ENCODE peak calls at places on chromosomes 1 and 21, in five cellular contexts. One of them, this sample, is unnamed. For H3K27me3, the result is how much of the 10 kb centered on the place peaks cover.

GRCh38 chr1:154983776-154984466 is 777 bp downstream of the FLAD1 start:
- DNase-seq in K562: no peak
- DNase-seq in GM23248: peak
- DNase-seq in suprapubic skin: no peak
- DNase-seq in adrenal gland: no peak
- DNase-seq in this sample: no peak

GRCh38 chr1:202005958-202006357 is 4.4 kb upstream of the ELF3 start:
- DNase-seq in K562: peak
- DNase-seq in GM23248: peak
- DNase-seq in suprapubic skin: no peak
- DNase-seq in adrenal gland: peak
- DNase-seq in this sample: no peak

GRCh38 chr1:38178236-38178635 is 131.6 kb upstream of the POU3F1 start:
- DNase-seq in K562: no peak
- DNase-seq in GM23248: no peak
- DNase-seq in suprapubic skin: no peak
- DNase-seq in adrenal gland: no peak
- DNase-seq in this sample: no peak

GRCh38 chr1:67646145-67647035 is 38.6 kb upstream of the GADD45A start:
- DNase-seq in K562: peak
- DNase-seq in GM23248: peak
- DNase-seq in suprapubic skin: no peak
- DNase-seq in adrenal gland: peak
- DNase-seq in this sample: peak

GRCh38 chr21:45080639-45081414 is 6.4 kb downstream of the ADARB1 start:
- DNase-seq in K562: no peak
- DNase-seq in GM23248: peak
- DNase-seq in suprapubic skin: no peak
- DNase-seq in adrenal gland: peak
- DNase-seq in this sample: peak

GRCh38 chr1:38785285-38786039 is 74.1 kb downstream of the RRAGC start:
- DNase-seq in K562: peak
- DNase-seq in GM23248: no peak
- DNase-seq in suprapubic skin: no peak
- DNase-seq in adrenal gland: no peak
- DNase-seq in this sample: no peak

GRCh38 chr1:109821221-109821669 is 57.5 kb upstream of the EPS8L3 start:
- DNase-seq in K562: no peak
- DNase-seq in GM23248: peak
- DNase-seq in suprapubic skin: peak
- DNase-seq in adrenal gland: peak
- DNase-seq in this sample: peak

GRCh38 chr1:40665335-40666171 is at the start of gene RIMS3:
- DNase-seq in K562: peak
- DNase-seq in GM23248: peak
- DNase-seq in suprapubic skin: peak
- DNase-seq in adrenal gland: peak
- DNase-seq in this sample: peak

GRCh38 chr1:170415734-170416372 is 116.1 kb upstream of the GORAB start:
- DNase-seq in K562: no peak
- DNase-seq in GM23248: no peak
- DNase-seq in suprapubic skin: no peak
- DNase-seq in adrenal gland: no peak
- DNase-seq in this sample: no peak

GRCh38 chr1:235430991-235431390 is 63.8 kb downstream of the TBCE start:
- DNase-seq in K562: no peak
- DNase-seq in GM23248: peak
- DNase-seq in suprapubic skin: no peak
- DNase-seq in adrenal gland: no peak
- DNase-seq in this sample: peak

GRCh38 chr1:99173900-99174299 is 90.4 kb upstream of the PLPPR4 start:
- DNase-seq in K562: no peak
- DNase-seq in GM23248: no peak
- DNase-seq in suprapubic skin: no peak
- DNase-seq in adrenal gland: no peak
- DNase-seq in this sample: no peak

GRCh38 chr1:201648066-201648910 is 109.4 kb downstream of the NAV1 start:
- DNase-seq in K562: peak
- DNase-seq in GM23248: peak
- DNase-seq in suprapubic skin: peak
- DNase-seq in adrenal gland: peak
- DNase-seq in this sample: peak

GRCh38 chr1:151756291-151756690 is 7.0 kb downstream of the MRPL9 start:
- DNase-seq in K562: no peak
- DNase-seq in GM23248: peak
- DNase-seq in suprapubic skin: no peak
- DNase-seq in adrenal gland: no peak
- DNase-seq in this sample: peak

DNA sequence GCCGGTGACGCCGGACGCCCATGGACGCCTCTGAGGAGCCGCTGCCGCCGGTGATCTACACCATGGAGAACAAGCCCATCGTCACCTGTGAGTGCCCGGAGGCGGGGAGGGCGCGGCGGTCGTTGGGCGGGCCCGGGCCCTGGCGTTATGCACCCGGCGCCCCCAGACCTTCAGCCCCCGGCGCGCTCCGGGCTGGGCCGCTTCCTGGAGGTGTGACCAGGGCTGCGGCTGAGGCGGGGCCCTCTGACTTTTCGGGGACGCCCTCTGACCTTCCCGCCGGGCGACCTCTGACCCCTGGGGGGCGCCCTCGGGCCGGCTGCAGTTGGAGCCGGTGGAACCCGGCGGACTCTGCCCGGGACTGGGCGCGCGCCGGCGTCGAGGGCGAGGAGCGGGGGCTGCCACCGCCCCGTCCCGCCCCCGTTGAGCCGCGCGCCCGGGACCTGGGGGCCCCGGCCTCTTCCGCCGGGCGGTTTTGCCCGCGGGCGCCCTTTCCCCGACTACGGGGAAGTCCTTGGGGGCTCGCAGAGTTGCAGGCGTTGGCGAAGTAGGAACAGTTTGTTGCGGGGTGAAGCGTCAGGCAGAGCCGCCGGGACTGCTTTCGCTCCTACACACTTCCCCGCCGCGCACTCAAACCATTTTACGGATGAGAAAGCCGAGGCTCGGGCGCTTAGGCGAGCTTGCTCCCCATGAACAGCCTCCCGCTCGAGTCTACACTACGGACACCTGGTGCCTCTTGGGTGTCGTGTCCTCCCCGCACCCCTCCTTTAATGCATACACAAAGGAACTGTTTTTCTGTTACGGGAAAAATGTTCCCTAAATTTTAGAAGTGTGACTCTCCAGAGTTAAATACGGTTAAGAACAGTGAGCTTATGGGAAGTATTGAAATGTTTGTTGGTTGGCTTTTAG is 618 bp downstream of the TRAPPC10 start:
- DNase-seq in K562: peak
- DNase-seq in GM23248: peak
- DNase-seq in suprapubic skin: peak
- DNase-seq in adrenal gland: peak
- DNase-seq in this sample: peak
- H3K4me3 ChIP-seq in K562: peak
- H3K4me3 ChIP-seq in GM23248: peak
- H3K4me3 ChIP-seq in suprapubic skin: peak
- H3K4me3 ChIP-seq in adrenal gland: peak
- H3K4me3 ChIP-seq in this sample: peak

GRCh38 chr1:112849967-112850641 is 105.9 kb downstream of the SLC16A1 start:
- DNase-seq in K562: no peak
- DNase-seq in GM23248: peak
- DNase-seq in suprapubic skin: no peak
- DNase-seq in adrenal gland: no peak
- DNase-seq in this sample: no peak
- H3K27me3 ChIP-seq in K562: under half
- H3K27me3 ChIP-seq in GM23248: under half
- H3K27me3 ChIP-seq in suprapubic skin: under half
- H3K27me3 ChIP-seq in adrenal gland: under half
- H3K27me3 ChIP-seq in this sample: under half

GRCh38 chr1:145846191-145846590 is 761 bp downstream of the NUDT17 start:
- DNase-seq in K562: peak
- DNase-seq in GM23248: peak
- DNase-seq in suprapubic skin: no peak
- DNase-seq in adrenal gland: peak
- DNase-seq in this sample: no peak

GRCh38 chr1:145847827-145848226 is 2.4 kb downstream of the NUDT17 start:
- DNase-seq in K562: no peak
- DNase-seq in GM23248: no peak
- DNase-seq in suprapubic skin: no peak
- DNase-seq in adrenal gland: no peak
- DNase-seq in this sample: no peak

GRCh38 chr1:145849356-145850165 is 4.1 kb downstream of the NUDT17 start:
- DNase-seq in K562: peak
- DNase-seq in GM23248: peak
- DNase-seq in suprapubic skin: no peak
- DNase-seq in adrenal gland: no peak
- DNase-seq in this sample: peak

GRCh38 chr1:145845514-145846161 is at the start of gene NUDT17:
- DNase-seq in K562: peak
- DNase-seq in GM23248: peak
- DNase-seq in suprapubic skin: peak
- DNase-seq in adrenal gland: peak
- DNase-seq in this sample: peak

DNA sequence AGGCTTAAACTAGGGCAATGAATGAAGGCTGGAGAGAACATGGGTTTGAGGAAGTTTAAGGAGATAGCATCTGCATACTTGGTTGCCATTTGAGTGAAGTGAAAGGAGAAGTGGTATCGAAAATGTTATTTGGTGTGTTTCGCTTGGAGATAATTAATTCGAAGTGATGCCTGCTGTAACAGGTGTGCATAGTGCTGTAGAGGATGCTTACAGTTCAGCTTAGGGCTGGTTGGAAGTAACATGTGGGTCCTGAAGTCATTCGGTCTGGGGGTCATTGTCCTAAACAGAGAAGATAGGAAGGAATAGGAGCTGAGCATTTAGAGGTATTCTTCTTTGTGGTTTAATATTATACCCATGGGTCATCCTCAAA is 301 bp upstream of the NUDT17 start:
- DNase-seq in K562: peak
- DNase-seq in GM23248: no peak
- DNase-seq in suprapubic skin: no peak
- DNase-seq in adrenal gland: no peak
- DNase-seq in this sample: no peak
- H3K4me3 ChIP-seq in K562: peak
- H3K4me3 ChIP-seq in GM23248: peak
- H3K4me3 ChIP-seq in suprapubic skin: peak
- H3K4me3 ChIP-seq in adrenal gland: no peak
- H3K4me3 ChIP-seq in this sample: peak

DNA sequence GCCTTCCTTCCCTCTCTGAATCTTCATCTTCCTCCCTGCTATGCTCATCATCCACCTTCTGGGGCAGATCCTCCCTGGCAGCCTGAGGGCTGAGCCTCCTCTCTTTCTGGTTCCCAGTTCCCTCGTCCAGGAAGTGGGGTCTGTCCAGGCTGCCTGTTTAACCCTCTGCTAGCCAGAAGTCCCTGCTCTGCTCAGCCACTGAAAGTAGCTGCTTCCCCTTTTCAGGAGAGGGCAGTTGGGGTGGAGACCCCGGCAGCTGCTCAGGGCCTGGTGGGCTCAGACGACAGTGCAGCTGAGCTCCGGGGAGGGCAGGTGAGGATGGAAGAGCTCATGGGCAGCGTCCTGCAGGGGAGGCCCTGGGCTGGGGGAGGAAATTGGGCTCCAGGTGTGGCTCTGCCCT is 43.1 kb upstream of the ETV3 start:
- DNase-seq in K562: no peak
- DNase-seq in GM23248: no peak
- DNase-seq in suprapubic skin: no peak
- DNase-seq in adrenal gland: no peak
- DNase-seq in this sample: no peak
- H3K27me3 ChIP-seq in K562: under half
- H3K27me3 ChIP-seq in GM23248: under half
- H3K27me3 ChIP-seq in suprapubic skin: under half
- H3K27me3 ChIP-seq in adrenal gland: under half
- H3K27me3 ChIP-seq in this sample: under half

GRCh38 chr1:215807218-215807617 is 240.1 kb downstream of the KCTD3 start:
- DNase-seq in K562: no peak
- DNase-seq in GM23248: no peak
- DNase-seq in suprapubic skin: no peak
- DNase-seq in adrenal gland: no peak
- DNase-seq in this sample: no peak
- H3K4me3 ChIP-seq in K562: no peak
- H3K4me3 ChIP-seq in GM23248: no peak
- H3K4me3 ChIP-seq in suprapubic skin: no peak
- H3K4me3 ChIP-seq in adrenal gland: no peak
- H3K4me3 ChIP-seq in this sample: no peak

GRCh38 chr1:3940911-3941310 is 40.8 kb upstream of the C1orf174 start:
- DNase-seq in K562: no peak
- DNase-seq in GM23248: no peak
- DNase-seq in suprapubic skin: no peak
- DNase-seq in adrenal gland: no peak
- DNase-seq in this sample: no peak
- H3K27me3 ChIP-seq in K562: under half
- H3K27me3 ChIP-seq in GM23248: under half
- H3K27me3 ChIP-seq in suprapubic skin: half or more
- H3K27me3 ChIP-seq in adrenal gland: under half
- H3K27me3 ChIP-seq in this sample: under half

DNA sequence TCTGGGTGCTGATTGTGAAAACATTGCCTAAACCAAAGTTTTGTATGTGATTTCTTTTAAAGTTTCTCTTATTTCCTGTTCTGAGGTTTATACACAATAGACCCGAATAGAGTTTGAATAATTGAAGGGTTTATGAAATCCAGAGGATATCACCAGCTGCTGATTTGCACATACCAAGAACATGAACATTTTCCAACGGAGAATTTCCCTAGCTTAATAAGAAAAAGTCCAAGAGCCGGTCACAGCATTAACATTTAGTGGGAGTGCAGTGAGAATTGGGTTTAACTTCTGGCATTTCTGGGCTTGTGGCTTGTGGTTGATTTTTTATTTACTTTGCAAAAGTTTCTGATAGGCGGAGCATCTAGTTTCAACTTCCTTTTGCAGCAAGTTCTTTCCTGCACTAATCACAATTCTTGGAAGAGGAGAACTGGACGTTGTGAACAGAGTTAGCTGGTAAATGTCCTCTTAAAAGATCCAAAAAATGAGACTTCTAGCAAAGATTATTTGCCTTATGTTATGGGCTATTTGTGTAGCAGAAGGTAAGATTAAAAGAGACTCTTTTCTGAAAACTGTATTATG is at the start of gene CFH:
- DNase-seq in K562: no peak
- DNase-seq in GM23248: peak
- DNase-seq in suprapubic skin: no peak
- DNase-seq in adrenal gland: no peak
- DNase-seq in this sample: peak
- H3K4me3 ChIP-seq in K562: peak
- H3K4me3 ChIP-seq in GM23248: peak
- H3K4me3 ChIP-seq in suprapubic skin: peak
- H3K4me3 ChIP-seq in adrenal gland: no peak
- H3K4me3 ChIP-seq in this sample: peak

GRCh38 chr1:148309940-148310500 is 157.9 kb upstream of the NBPF11 start:
- DNase-seq in K562: no peak
- DNase-seq in GM23248: peak
- DNase-seq in suprapubic skin: no peak
- DNase-seq in adrenal gland: no peak
- DNase-seq in this sample: no peak
- H3K27me3 ChIP-seq in K562: under half
- H3K27me3 ChIP-seq in GM23248: under half
- H3K27me3 ChIP-seq in suprapubic skin: half or more
- H3K27me3 ChIP-seq in adrenal gland: under half
- H3K27me3 ChIP-seq in this sample: under half